ENCODE peak calls at places on chromosomes 11 and 22, in eight cellular contexts. V, X, C, Z, U, Q, Y and F are unnamed samples.

GRCh38 chr11:112997829-112998228 is 36.6 kb downstream of the NCAM1 start:
- ATAC-seq in Y (no peak), U (no peak), V (no peak), Q (no peak), X (no peak), C (no peak), Z (no peak), F (no peak)

GRCh38 chr11:44133335-44133946 is 38.0 kb downstream of the EXT2 start:
- ATAC-seq in Y (peak; percentile 69), C (peak; percentile 75), Z (peak; percentile 37), V (no peak), U (no peak), Q (no peak), X (no peak), F (no peak)

GRCh38 chr22:39456262-39457046 is at the start of gene MGAT3:
- ATAC-seq in Q (peak; percentile 24), C (no peak), U (no peak), Y (no peak), V (peak; percentile 18), X (peak; percentile 54), Z (no peak), F (peak; percentile 17)

GRCh38 chr11:6647282-6647679 is 8.3 kb downstream of the DCHS1 start:
- ATAC-seq in X (no peak), U (no peak), V (no peak), Z (no peak), C (peak; percentile 36), Y (no peak), Q (no peak), F (peak; percentile 22)

GRCh38 chr11:64103377-64103985 is 62.4 kb downstream of the MACROD1 start:
- ATAC-seq in Q (no peak), X (no peak), Z (no peak), V (no peak), C (no peak), Y (no peak), U (no peak), F (no peak)

GRCh38 chr22:21861290-21861848 is 6.1 kb downstream of the MAPK1 start:
- ATAC-seq in C (no peak), Q (no peak), Z (no peak), V (no peak), X (no peak), Y (no peak), U (no peak), F (no peak)

GRCh38 chr11:11961399-11962028 is 46.9 kb downstream of the DKK3 start:
- ATAC-seq in Q (no peak), V (no peak), U (no peak), X (no peak), Z (no peak), Y (no peak), C (peak; percentile 18), F (no peak)

GRCh38 chr22:37431811-37432707 is 4.8 kb upstream of the ELFN2 start:
- ATAC-seq in Z (no peak), V (no peak), X (no peak), C (peak; percentile 82), Q (no peak), U (peak; percentile 92), Y (peak; percentile 76), F (no peak)

GRCh38 chr11:68206211-68206610 is 6.9 kb downstream of the KMT5B start:
- ATAC-seq in Y (peak; percentile 63), V (peak; percentile 38), Q (peak; percentile 59), X (peak; percentile 70), C (peak; percentile 73), U (peak; percentile 70), Z (peak; percentile 42), F (no peak)

GRCh38 chr11:77308838-77309237 is 7.4 kb upstream of the GDPD4 start:
- ATAC-seq in Z (no peak), Q (no peak), X (no peak), Y (no peak), C (no peak), V (no peak), U (no peak), F (no peak)

GRCh38 chr22:17352798-17353197 is 16.5 kb upstream of the CECR2 start:
- ATAC-seq in X (no peak), U (no peak), Z (no peak), Q (no peak), Y (no peak), C (no peak), V (no peak), F (no peak)

GRCh38 chr22:29623553-29624169 is 20.2 kb downstream of the NF2 start:
- ATAC-seq in Z (no peak), U (peak; percentile 24), X (peak; percentile 52), Q (peak; percentile 47), V (peak; percentile 25), C (no peak), Y (no peak), F (no peak)

GRCh38 chr11:129275825-129276224 is 83.7 kb upstream of the ARHGAP32 start:
- ATAC-seq in Z (no peak), Q (no peak), Y (no peak), C (no peak), X (no peak), U (no peak), V (no peak), F (no peak)

GRCh38 chr11:35360059-35360530 is 59.3 kb downstream of the SLC1A2 start:
- ATAC-seq in Q (no peak), V (no peak), U (no peak), X (no peak), C (no peak), Y (no peak), Z (peak; percentile 3), F (peak; percentile 7)

GRCh38 chr11:22479133-22479690 is 141.0 kb downstream of the SLC17A6 start:
- ATAC-seq in U (no peak), Z (no peak), Y (no peak), Q (no peak), V (no peak), C (no peak), X (no peak), F (no peak)

GRCh38 chr11:66619080-66619554 is 2.7 kb downstream of the RBM14 start:
- ATAC-seq in C (no peak), Z (no peak), U (no peak), Q (peak; percentile 47), X (peak; percentile 45), Y (no peak), V (peak; percentile 24), F (no peak)

GRCh38 chr11:569273-569885 is 6.9 kb upstream of the PHRF1 start:
- ATAC-seq in X (no peak), U (no peak), Q (no peak), C (no peak), V (no peak), Z (no peak), Y (no peak), F (no peak)

GRCh38 chr11:36499325-36499724 is 10.7 kb downstream of the TRAF6 start:
- ATAC-seq in Q (no peak), X (no peak), C (no peak), Y (no peak), U (no peak), Z (no peak), V (no peak), F (no peak)

GRCh38 chr11:57568330-57568766 is 876 bp upstream of the UBE2L6 start:
- ATAC-seq in Z (peak; percentile 78), Y (peak; percentile 7), U (no peak), X (peak; percentile 21), V (peak; percentile 7), Q (peak; percentile 12), C (peak; percentile 1), F (no peak)

GRCh38 chr22:39153220-39153860 is 860 bp upstream of the CBX7 start:
- ATAC-seq in Y (no peak), V (no peak), C (peak; percentile 1), U (peak; percentile 2), X (no peak), Z (no peak), Q (no peak), F (peak; percentile 4)

GRCh38 chr11:121717296-121717695 is 264.5 kb upstream of the SORL1-AS1 start:
- ATAC-seq in U (no peak), Q (no peak), X (no peak), V (no peak), Z (no peak), C (no peak), Y (no peak), F (no peak)

GRCh38 chr22:39457546-39458442 is 982 bp downstream of the MGAT3 start:
- ATAC-seq in X (peak; percentile 31), U (no peak), C (peak; percentile 35), Z (no peak), V (peak; percentile 42), Q (peak; percentile 46), Y (no peak), F (peak; percentile 5)

GRCh38 chr22:22666307-22667091 is 22.1 kb downstream of the GGTLC2 start:
- ATAC-seq in C (peak; percentile 94), Z (no peak), U (peak; percentile 64), Y (peak; percentile 77), V (peak; percentile 70), Q (peak; percentile 43), X (peak; percentile 63), F (no peak)

GRCh38 chr11:44725016-44725651 is 1.6 kb upstream of the TSPAN18 start:
- ATAC-seq in U (no peak), Y (no peak), X (no peak), C (no peak), Q (no peak), Z (no peak), V (no peak), F (no peak)

GRCh38 chr11:61679893-61680621 is at the start of gene DAGLA:
- ATAC-seq in Q (peak; percentile 78), U (peak; percentile 83), Z (peak; percentile 82), V (peak; percentile 75), C (peak; percentile 94), X (peak; percentile 83), Y (peak; percentile 74), F (peak; percentile 83)

GRCh38 chr11:47611240-47611863 is 17.1 kb upstream of the C1QTNF4 start:
- ATAC-seq in Z (no peak), C (no peak), Y (no peak), Q (no peak), X (no peak), V (peak; percentile 98), U (no peak), F (no peak)

GRCh38 chr11:124934862-124935547 is 842 bp downstream of the HEPACAM start:
- ATAC-seq in Z (peak; percentile 95), V (no peak), U (no peak), Y (peak; percentile 22), X (no peak), Q (no peak), C (peak; percentile 92), F (no peak)